ENCODE peak calls at places on chromosomes 12 and 14, in nine cellular contexts. One of them, this sample, is unnamed.

GRCh38 chr12:116898675-116899074 is 12.1 kb upstream of the FBXW8 start:
- DNase-seq in left ventricle myocardium inferior: no peak
- DNase-seq in mucosa of descending colon: no peak
- DNase-seq in tibial artery: no peak
- DNase-seq in fibroblast of villous mesenchyme: no peak
- DNase-seq in HFF-Myc: no peak
- DNase-seq in colonic mucosa: no peak
- DNase-seq in cardiac muscle cell: no peak
- DNase-seq in body of pancreas: no peak
- DNase-seq in this sample: no peak

GRCh38 chr12:24592048-24592447 is 356.9 kb downstream of the BCAT1 start:
- DNase-seq in body of pancreas: no peak
- DNase-seq in tibial artery: no peak
- DNase-seq in left ventricle myocardium inferior: no peak
- DNase-seq in colonic mucosa: no peak
- DNase-seq in HFF-Myc: no peak
- DNase-seq in mucosa of descending colon: no peak
- DNase-seq in cardiac muscle cell: no peak
- DNase-seq in fibroblast of villous mesenchyme: no peak
- DNase-seq in this sample: no peak

GRCh38 chr14:33455998-33456397 is 494.9 kb downstream of the EGLN3 start:
- DNase-seq in fibroblast of villous mesenchyme: no peak
- DNase-seq in body of pancreas: no peak
- DNase-seq in mucosa of descending colon: no peak
- DNase-seq in HFF-Myc: peak
- DNase-seq in cardiac muscle cell: no peak
- DNase-seq in left ventricle myocardium inferior: no peak
- DNase-seq in tibial artery: no peak
- DNase-seq in colonic mucosa: no peak
- DNase-seq in this sample: no peak

GRCh38 chr12:42706331-42706730 is 116.8 kb upstream of the PRICKLE1 start:
- DNase-seq in body of pancreas: no peak
- DNase-seq in HFF-Myc: no peak
- DNase-seq in mucosa of descending colon: no peak
- DNase-seq in tibial artery: no peak
- DNase-seq in left ventricle myocardium inferior: no peak
- DNase-seq in colonic mucosa: no peak
- DNase-seq in cardiac muscle cell: no peak
- DNase-seq in fibroblast of villous mesenchyme: peak
- DNase-seq in this sample: no peak

GRCh38 chr14:32998433-32998832 is 59.8 kb downstream of the NPAS3 start:
- DNase-seq in colonic mucosa: no peak
- DNase-seq in body of pancreas: peak
- DNase-seq in left ventricle myocardium inferior: no peak
- DNase-seq in tibial artery: no peak
- DNase-seq in mucosa of descending colon: no peak
- DNase-seq in HFF-Myc: peak
- DNase-seq in cardiac muscle cell: no peak
- DNase-seq in fibroblast of villous mesenchyme: peak
- DNase-seq in this sample: no peak

GRCh38 chr12:111584959-111585358 is 14.2 kb downstream of the ATXN2 start:
- DNase-seq in mucosa of descending colon: no peak
- DNase-seq in tibial artery: no peak
- DNase-seq in fibroblast of villous mesenchyme: peak
- DNase-seq in left ventricle myocardium inferior: no peak
- DNase-seq in HFF-Myc: no peak
- DNase-seq in colonic mucosa: no peak
- DNase-seq in body of pancreas: no peak
- DNase-seq in cardiac muscle cell: no peak
- DNase-seq in this sample: no peak

GRCh38 chr12:111330800-111331752 is 37.8 kb downstream of the PHETA1 start:
- DNase-seq in body of pancreas: no peak
- DNase-seq in colonic mucosa: no peak
- DNase-seq in left ventricle myocardium inferior: no peak
- DNase-seq in tibial artery: no peak
- DNase-seq in cardiac muscle cell: peak
- DNase-seq in HFF-Myc: peak
- DNase-seq in mucosa of descending colon: no peak
- DNase-seq in fibroblast of villous mesenchyme: peak
- DNase-seq in this sample: peak

GRCh38 chr12:68240975-68241374 is 12.4 kb downstream of the IL22 start:
- DNase-seq in tibial artery: no peak
- DNase-seq in body of pancreas: no peak
- DNase-seq in fibroblast of villous mesenchyme: peak
- DNase-seq in HFF-Myc: no peak
- DNase-seq in colonic mucosa: no peak
- DNase-seq in left ventricle myocardium inferior: no peak
- DNase-seq in mucosa of descending colon: no peak
- DNase-seq in cardiac muscle cell: no peak
- DNase-seq in this sample: peak

GRCh38 chr14:91754819-91755218 is 22.9 kb upstream of the CATSPERB start:
- DNase-seq in mucosa of descending colon: no peak
- DNase-seq in cardiac muscle cell: no peak
- DNase-seq in body of pancreas: peak
- DNase-seq in tibial artery: no peak
- DNase-seq in fibroblast of villous mesenchyme: no peak
- DNase-seq in left ventricle myocardium inferior: no peak
- DNase-seq in colonic mucosa: peak
- DNase-seq in HFF-Myc: no peak
- DNase-seq in this sample: no peak

GRCh38 chr14:105092912-105093425 is 27.7 kb upstream of the GPR132 start:
- DNase-seq in colonic mucosa: peak
- DNase-seq in fibroblast of villous mesenchyme: peak
- DNase-seq in HFF-Myc: no peak
- DNase-seq in mucosa of descending colon: peak
- DNase-seq in cardiac muscle cell: peak
- DNase-seq in tibial artery: peak
- DNase-seq in body of pancreas: peak
- DNase-seq in left ventricle myocardium inferior: peak
- DNase-seq in this sample: peak

GRCh38 chr12:120540445-120540844 is 6.3 kb downstream of the RNF10 start:
- DNase-seq in mucosa of descending colon: no peak
- DNase-seq in body of pancreas: no peak
- DNase-seq in cardiac muscle cell: no peak
- DNase-seq in left ventricle myocardium inferior: no peak
- DNase-seq in colonic mucosa: no peak
- DNase-seq in fibroblast of villous mesenchyme: peak
- DNase-seq in HFF-Myc: no peak
- DNase-seq in tibial artery: no peak
- DNase-seq in this sample: no peak

GRCh38 chr14:93332032-93332852 is 594 bp downstream of the BTBD7 start:
- DNase-seq in HFF-Myc: no peak
- DNase-seq in fibroblast of villous mesenchyme: peak
- DNase-seq in colonic mucosa: peak
- DNase-seq in tibial artery: peak
- DNase-seq in body of pancreas: peak
- DNase-seq in mucosa of descending colon: peak
- DNase-seq in cardiac muscle cell: peak
- DNase-seq in left ventricle myocardium inferior: peak
- DNase-seq in this sample: peak

GRCh38 chr12:15227004-15227679 is 5.9 kb upstream of the RERG start:
- DNase-seq in fibroblast of villous mesenchyme: peak
- DNase-seq in colonic mucosa: peak
- DNase-seq in tibial artery: no peak
- DNase-seq in HFF-Myc: no peak
- DNase-seq in left ventricle myocardium inferior: peak
- DNase-seq in body of pancreas: peak
- DNase-seq in cardiac muscle cell: peak
- DNase-seq in mucosa of descending colon: no peak
- DNase-seq in this sample: peak

GRCh38 chr12:126083931-126084330 is 1018.7 kb downstream of the AACS start:
- DNase-seq in mucosa of descending colon: no peak
- DNase-seq in cardiac muscle cell: no peak
- DNase-seq in fibroblast of villous mesenchyme: no peak
- DNase-seq in body of pancreas: peak
- DNase-seq in HFF-Myc: no peak
- DNase-seq in colonic mucosa: no peak
- DNase-seq in tibial artery: no peak
- DNase-seq in left ventricle myocardium inferior: no peak
- DNase-seq in this sample: no peak

GRCh38 chr12:53872367-53872766 is 66.3 kb upstream of the HOXC13 start:
- DNase-seq in tibial artery: no peak
- DNase-seq in body of pancreas: no peak
- DNase-seq in colonic mucosa: no peak
- DNase-seq in left ventricle myocardium inferior: no peak
- DNase-seq in fibroblast of villous mesenchyme: no peak
- DNase-seq in mucosa of descending colon: no peak
- DNase-seq in cardiac muscle cell: no peak
- DNase-seq in HFF-Myc: no peak
- DNase-seq in this sample: no peak

GRCh38 chr14:99062216-99062615 is 209.8 kb downstream of the BCL11B start:
- DNase-seq in colonic mucosa: no peak
- DNase-seq in HFF-Myc: no peak
- DNase-seq in mucosa of descending colon: no peak
- DNase-seq in cardiac muscle cell: no peak
- DNase-seq in fibroblast of villous mesenchyme: no peak
- DNase-seq in left ventricle myocardium inferior: no peak
- DNase-seq in tibial artery: no peak
- DNase-seq in body of pancreas: no peak
- DNase-seq in this sample: no peak

GRCh38 chr12:58176296-58176869 is 235.0 kb downstream of the ATP23 start:
- DNase-seq in body of pancreas: no peak
- DNase-seq in HFF-Myc: peak
- DNase-seq in fibroblast of villous mesenchyme: peak
- DNase-seq in left ventricle myocardium inferior: no peak
- DNase-seq in colonic mucosa: peak
- DNase-seq in mucosa of descending colon: no peak
- DNase-seq in cardiac muscle cell: peak
- DNase-seq in tibial artery: no peak
- DNase-seq in this sample: peak

GRCh38 chr12:70839544-70839943 is 81.0 kb downstream of the PTPRR start:
- DNase-seq in mucosa of descending colon: no peak
- DNase-seq in HFF-Myc: no peak
- DNase-seq in cardiac muscle cell: no peak
- DNase-seq in colonic mucosa: no peak
- DNase-seq in tibial artery: no peak
- DNase-seq in left ventricle myocardium inferior: no peak
- DNase-seq in body of pancreas: no peak
- DNase-seq in fibroblast of villous mesenchyme: no peak
- DNase-seq in this sample: no peak

GRCh38 chr12:124550123-124551089 is 17.0 kb downstream of the NCOR2 start:
- DNase-seq in body of pancreas: no peak
- DNase-seq in HFF-Myc: no peak
- DNase-seq in colonic mucosa: no peak
- DNase-seq in tibial artery: no peak
- DNase-seq in mucosa of descending colon: peak
- DNase-seq in fibroblast of villous mesenchyme: no peak
- DNase-seq in cardiac muscle cell: no peak
- DNase-seq in left ventricle myocardium inferior: no peak
- DNase-seq in this sample: no peak

GRCh38 chr14:96091941-96092411 is 52.8 kb downstream of the C14orf132 start:
- DNase-seq in cardiac muscle cell: no peak
- DNase-seq in colonic mucosa: no peak
- DNase-seq in HFF-Myc: no peak
- DNase-seq in mucosa of descending colon: no peak
- DNase-seq in left ventricle myocardium inferior: no peak
- DNase-seq in body of pancreas: no peak
- DNase-seq in fibroblast of villous mesenchyme: peak
- DNase-seq in tibial artery: peak
- DNase-seq in this sample: no peak

GRCh38 chr12:275784-276183 is 13.1 kb upstream of the SLC6A13 start:
- DNase-seq in cardiac muscle cell: no peak
- DNase-seq in tibial artery: no peak
- DNase-seq in fibroblast of villous mesenchyme: no peak
- DNase-seq in left ventricle myocardium inferior: no peak
- DNase-seq in mucosa of descending colon: no peak
- DNase-seq in HFF-Myc: no peak
- DNase-seq in colonic mucosa: no peak
- DNase-seq in body of pancreas: no peak
- DNase-seq in this sample: no peak

GRCh38 chr12:272942-273906 is 10.6 kb upstream of the SLC6A13 start:
- DNase-seq in body of pancreas: no peak
- DNase-seq in fibroblast of villous mesenchyme: no peak
- DNase-seq in left ventricle myocardium inferior: no peak
- DNase-seq in HFF-Myc: no peak
- DNase-seq in mucosa of descending colon: no peak
- DNase-seq in colonic mucosa: no peak
- DNase-seq in tibial artery: no peak
- DNase-seq in cardiac muscle cell: no peak
- DNase-seq in this sample: no peak

DNA sequence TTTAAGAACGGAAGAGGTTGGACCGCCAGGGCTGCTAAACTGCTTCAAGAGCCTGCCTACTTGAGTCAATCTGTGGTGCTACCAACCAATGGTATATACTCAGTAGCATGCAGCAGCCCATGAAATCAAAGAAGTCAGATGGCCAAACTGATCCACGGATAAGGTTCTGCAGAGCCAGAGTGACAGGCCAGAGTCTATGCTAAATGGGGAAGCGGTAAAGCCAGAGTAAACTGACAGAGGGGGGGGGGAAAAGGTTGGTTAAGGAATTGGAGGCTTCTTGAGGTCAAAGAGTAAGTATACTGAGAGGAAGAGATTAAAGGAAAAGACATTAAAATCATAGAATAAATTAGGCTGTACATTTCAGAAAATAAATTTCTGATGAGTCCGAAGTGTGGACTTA is 15.4 kb upstream of the SLC6A13 start:
- DNase-seq in fibroblast of villous mesenchyme: no peak
- DNase-seq in cardiac muscle cell: no peak
- DNase-seq in left ventricle myocardium inferior: no peak
- DNase-seq in tibial artery: no peak
- DNase-seq in body of pancreas: no peak
- DNase-seq in mucosa of descending colon: no peak
- DNase-seq in colonic mucosa: no peak
- DNase-seq in HFF-Myc: no peak
- DNase-seq in this sample: no peak
- TF ChIP-seq CTCF in fibroblast of villous mesenchyme: no peak
- TF ChIP-seq CTCF in cardiac muscle cell: no peak
- TF ChIP-seq CTCF in left ventricle myocardium inferior: no peak
- TF ChIP-seq CTCF in tibial artery: no peak
- TF ChIP-seq CTCF in body of pancreas: no peak
- TF ChIP-seq CTCF in mucosa of descending colon: no peak
- TF ChIP-seq CTCF in colonic mucosa: no peak
- TF ChIP-seq CTCF in HFF-Myc: no peak
- TF ChIP-seq CTCF in this sample: no peak

GRCh38 chr14:36658091-36659009 is 3.3 kb upstream of the PAX9 start:
- DNase-seq in body of pancreas: no peak
- DNase-seq in fibroblast of villous mesenchyme: no peak
- DNase-seq in mucosa of descending colon: no peak
- DNase-seq in colonic mucosa: no peak
- DNase-seq in cardiac muscle cell: no peak
- DNase-seq in HFF-Myc: no peak
- DNase-seq in left ventricle myocardium inferior: no peak
- DNase-seq in tibial artery: no peak
- DNase-seq in this sample: no peak
- H3K4me3 ChIP-seq in body of pancreas: no peak
- H3K4me3 ChIP-seq in fibroblast of villous mesenchyme: no peak
- H3K4me3 ChIP-seq in mucosa of descending colon: no peak
- H3K4me3 ChIP-seq in colonic mucosa: no peak
- H3K4me3 ChIP-seq in cardiac muscle cell: no peak
- H3K4me3 ChIP-seq in HFF-Myc: no peak
- H3K4me3 ChIP-seq in left ventricle myocardium inferior: peak
- H3K4me3 ChIP-seq in tibial artery: peak
- H3K4me3 ChIP-seq in this sample: no peak

GRCh38 chr14:61889914-61890351 is 127.7 kb downstream of the SNAPC1 start:
- DNase-seq in tibial artery: no peak
- DNase-seq in fibroblast of villous mesenchyme: no peak
- DNase-seq in mucosa of descending colon: no peak
- DNase-seq in left ventricle myocardium inferior: no peak
- DNase-seq in HFF-Myc: no peak
- DNase-seq in body of pancreas: no peak
- DNase-seq in colonic mucosa: no peak
- DNase-seq in cardiac muscle cell: no peak
- DNase-seq in this sample: peak
- TF ChIP-seq CTCF in tibial artery: no peak
- TF ChIP-seq CTCF in fibroblast of villous mesenchyme: no peak
- TF ChIP-seq CTCF in mucosa of descending colon: no peak
- TF ChIP-seq CTCF in left ventricle myocardium inferior: no peak
- TF ChIP-seq CTCF in HFF-Myc: no peak
- TF ChIP-seq CTCF in body of pancreas: no peak
- TF ChIP-seq CTCF in colonic mucosa: no peak
- TF ChIP-seq CTCF in cardiac muscle cell: no peak
- TF ChIP-seq CTCF in this sample: peak

GRCh38 chr12:122106891-122107660 is 28.5 kb downstream of the MLXIP start:
- DNase-seq in fibroblast of villous mesenchyme: peak
- DNase-seq in left ventricle myocardium inferior: peak
- DNase-seq in HFF-Myc: no peak
- DNase-seq in tibial artery: no peak
- DNase-seq in body of pancreas: peak
- DNase-seq in colonic mucosa: peak
- DNase-seq in mucosa of descending colon: peak
- DNase-seq in cardiac muscle cell: peak
- DNase-seq in this sample: no peak
- H3K4me3 ChIP-seq in fibroblast of villous mesenchyme: no peak
- H3K4me3 ChIP-seq in left ventricle myocardium inferior: no peak
- H3K4me3 ChIP-seq in HFF-Myc: no peak
- H3K4me3 ChIP-seq in tibial artery: no peak
- H3K4me3 ChIP-seq in body of pancreas: no peak
- H3K4me3 ChIP-seq in colonic mucosa: no peak
- H3K4me3 ChIP-seq in mucosa of descending colon: no peak
- H3K4me3 ChIP-seq in cardiac muscle cell: no peak
- H3K4me3 ChIP-seq in this sample: no peak

This sample was measured in GM12865.